ENCODE peak calls at places on chromosomes 12 and 14, in seven cellular contexts. One of them, this sample, is unnamed.

GRCh38 chr14:20857630-20858261 is 33.4 kb upstream of the RNASE3 start:
- DNase-seq in SK-N-SH: peak; percentile 52
- DNase-seq in HepG2: peak; percentile 50
- DNase-seq in GM12878: no peak
- DNase-seq in GM12891: peak; percentile 30
- DNase-seq in K562: peak; percentile 66
- DNase-seq in H1: no peak
- DNase-seq in this sample: peak; percentile 24

GRCh38 chr14:67932708-67933107 is 113.1 kb downstream of the RAD51B start:
- DNase-seq in SK-N-SH: no peak
- DNase-seq in HepG2: no peak
- DNase-seq in GM12878: no peak
- DNase-seq in GM12891: no peak
- DNase-seq in K562: no peak
- DNase-seq in H1: no peak
- DNase-seq in this sample: no peak

GRCh38 chr12:104154286-104154685 is 16.3 kb upstream of the NFYB start:
- DNase-seq in SK-N-SH: no peak
- DNase-seq in HepG2: no peak
- DNase-seq in GM12878: no peak
- DNase-seq in GM12891: no peak
- DNase-seq in K562: no peak
- DNase-seq in H1: no peak
- DNase-seq in this sample: no peak

GRCh38 chr12:117073611-117074010 is 25.6 kb downstream of the TESC start:
- DNase-seq in SK-N-SH: no peak
- DNase-seq in HepG2: no peak
- DNase-seq in GM12878: no peak
- DNase-seq in GM12891: no peak
- DNase-seq in K562: no peak
- DNase-seq in H1: no peak
- DNase-seq in this sample: no peak

GRCh38 chr12:10873374-10873773 is 10.7 kb downstream of the PRH1 start:
- DNase-seq in SK-N-SH: no peak
- DNase-seq in HepG2: no peak
- DNase-seq in GM12878: no peak
- DNase-seq in GM12891: no peak
- DNase-seq in K562: no peak
- DNase-seq in H1: no peak
- DNase-seq in this sample: no peak

GRCh38 chr12:70598467-70599194 is 38.6 kb downstream of the PTPRB start:
- DNase-seq in SK-N-SH: peak; percentile 21
- DNase-seq in HepG2: no peak
- DNase-seq in GM12878: no peak
- DNase-seq in GM12891: no peak
- DNase-seq in K562: no peak
- DNase-seq in H1: no peak
- DNase-seq in this sample: no peak

GRCh38 chr12:82326905-82327503 is 31.2 kb downstream of the CCDC59 start:
- DNase-seq in SK-N-SH: peak; percentile 5
- DNase-seq in HepG2: peak; percentile 13
- DNase-seq in GM12878: no peak
- DNase-seq in GM12891: no peak
- DNase-seq in K562: peak; percentile 15
- DNase-seq in H1: no peak
- DNase-seq in this sample: no peak

GRCh38 chr12:132503611-132504204 is 13.8 kb downstream of the FBRSL1 start:
- DNase-seq in SK-N-SH: no peak
- DNase-seq in HepG2: no peak
- DNase-seq in GM12878: no peak
- DNase-seq in GM12891: no peak
- DNase-seq in K562: no peak
- DNase-seq in H1: no peak
- DNase-seq in this sample: no peak

GRCh38 chr12:83939718-83940117 is 972.9 kb downstream of the SLC6A15 start:
- DNase-seq in SK-N-SH: no peak
- DNase-seq in HepG2: no peak
- DNase-seq in GM12878: no peak
- DNase-seq in GM12891: no peak
- DNase-seq in K562: no peak
- DNase-seq in H1: no peak
- DNase-seq in this sample: no peak

DNA sequence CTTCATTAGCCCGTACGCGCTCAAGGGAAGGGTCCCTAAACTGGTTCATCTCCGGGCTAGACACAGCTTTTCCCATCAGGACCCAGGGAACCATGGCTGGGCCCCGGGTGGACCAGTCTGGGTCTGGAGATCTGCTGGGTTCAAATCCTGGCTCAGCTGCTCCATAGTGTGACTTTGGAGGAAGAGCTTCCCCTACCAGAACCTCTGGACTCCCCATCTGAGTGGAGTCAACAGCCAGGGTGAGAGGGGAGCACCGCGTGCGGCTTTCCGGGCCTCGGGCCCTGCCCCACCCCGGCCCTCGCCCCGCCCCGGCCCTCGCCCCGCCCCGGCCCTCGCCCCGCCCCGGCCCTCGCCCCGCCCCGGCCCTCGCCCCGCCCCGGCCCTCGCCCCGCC is 41.2 kb downstream of the BEGAIN start:
- DNase-seq in SK-N-SH: no peak
- DNase-seq in HepG2: no peak
- DNase-seq in GM12878: no peak
- DNase-seq in GM12891: no peak
- DNase-seq in K562: peak; percentile 89
- DNase-seq in H1: no peak
- DNase-seq in this sample: peak; percentile 61
- TF ChIP-seq POLR2AphosphoS5 in SK-N-SH: no peak
- TF ChIP-seq POLR2AphosphoS5 in HepG2: no peak
- TF ChIP-seq POLR2AphosphoS5 in GM12878: no peak
- TF ChIP-seq POLR2AphosphoS5 in GM12891: no peak
- TF ChIP-seq POLR2AphosphoS5 in K562: no peak
- TF ChIP-seq POLR2AphosphoS5 in H1: no peak
- TF ChIP-seq POLR2AphosphoS5 in this sample: no peak

GRCh38 chr12:76670776-76671175 is 93.1 kb upstream of the ZDHHC17 start:
- DNase-seq in SK-N-SH: no peak
- DNase-seq in HepG2: no peak
- DNase-seq in GM12878: no peak
- DNase-seq in GM12891: no peak
- DNase-seq in K562: no peak
- DNase-seq in H1: no peak
- DNase-seq in this sample: no peak

GRCh38 chr12:76669981-76670380 is 93.9 kb upstream of the ZDHHC17 start:
- DNase-seq in SK-N-SH: no peak
- DNase-seq in HepG2: no peak
- DNase-seq in GM12878: no peak
- DNase-seq in GM12891: no peak
- DNase-seq in K562: no peak
- DNase-seq in H1: no peak
- DNase-seq in this sample: no peak

GRCh38 chr12:76664731-76665130 is 99.2 kb upstream of the ZDHHC17 start:
- DNase-seq in SK-N-SH: no peak
- DNase-seq in HepG2: no peak
- DNase-seq in GM12878: no peak
- DNase-seq in GM12891: no peak
- DNase-seq in K562: no peak
- DNase-seq in H1: no peak
- DNase-seq in this sample: no peak

DNA sequence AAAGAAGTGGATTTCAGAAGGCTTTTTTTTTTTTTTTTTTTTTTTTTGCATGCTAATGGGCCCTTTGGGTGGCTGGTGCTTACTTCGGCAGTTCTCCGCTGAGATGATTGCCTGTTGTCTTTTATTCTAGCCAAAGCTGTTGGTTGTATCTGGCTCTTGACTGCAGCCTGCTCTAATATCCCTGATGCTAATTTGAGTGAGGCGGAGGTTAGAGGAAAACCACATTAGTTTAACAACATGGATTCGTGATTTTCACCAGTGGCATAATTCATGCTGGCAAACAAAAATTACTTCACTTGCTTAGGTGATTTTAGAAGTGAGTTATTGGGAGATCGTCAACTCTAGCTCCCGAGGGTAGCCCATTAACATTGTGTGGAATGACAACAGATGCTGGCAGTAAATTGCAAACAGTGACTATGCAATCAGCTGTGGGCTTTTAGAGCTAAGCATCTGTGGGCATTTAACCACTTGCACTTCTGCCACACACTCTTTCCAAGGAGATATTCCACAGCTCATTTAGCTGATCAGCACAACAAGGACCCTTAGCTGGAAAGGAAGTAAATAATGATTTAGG is 97.6 kb upstream of the ZDHHC17 start:
- DNase-seq in SK-N-SH: no peak
- DNase-seq in HepG2: no peak
- DNase-seq in GM12878: no peak
- DNase-seq in GM12891: no peak
- DNase-seq in K562: no peak
- DNase-seq in H1: no peak
- DNase-seq in this sample: no peak
- TF ChIP-seq TAF1 in SK-N-SH: no peak
- TF ChIP-seq TAF1 in HepG2: no peak
- TF ChIP-seq TAF1 in GM12878: no peak
- TF ChIP-seq TAF1 in GM12891: no peak
- TF ChIP-seq TAF1 in K562: no peak
- TF ChIP-seq TAF1 in H1: no peak
- TF ChIP-seq TAF1 in this sample: no peak

DNA sequence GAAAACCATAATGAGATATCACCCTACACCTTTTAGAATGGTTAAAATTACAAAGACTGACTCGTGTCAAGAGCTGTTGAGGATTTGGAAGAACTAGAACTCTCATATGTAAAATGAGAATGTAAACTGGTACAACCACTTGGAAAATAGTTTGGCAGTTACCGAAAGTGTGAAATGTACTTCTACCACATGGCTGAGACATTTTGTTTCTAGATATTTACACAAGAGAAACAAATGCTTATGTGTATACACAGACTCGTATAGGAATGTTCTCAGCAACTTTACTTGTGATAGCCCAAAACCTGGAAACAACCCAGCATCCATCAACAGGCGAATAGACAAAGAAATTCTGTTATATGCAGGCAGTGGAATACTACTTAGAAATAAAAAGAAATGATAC is 103.0 kb downstream of the BRMS1L start:
- DNase-seq in SK-N-SH: no peak
- DNase-seq in HepG2: no peak
- DNase-seq in GM12878: no peak
- DNase-seq in GM12891: no peak
- DNase-seq in K562: no peak
- DNase-seq in H1: no peak
- DNase-seq in this sample: no peak
- TF ChIP-seq POLR2AphosphoS5 in SK-N-SH: no peak
- TF ChIP-seq POLR2AphosphoS5 in HepG2: no peak
- TF ChIP-seq POLR2AphosphoS5 in GM12878: no peak
- TF ChIP-seq POLR2AphosphoS5 in GM12891: no peak
- TF ChIP-seq POLR2AphosphoS5 in K562: no peak
- TF ChIP-seq POLR2AphosphoS5 in H1: no peak
- TF ChIP-seq POLR2AphosphoS5 in this sample: no peak

DNA sequence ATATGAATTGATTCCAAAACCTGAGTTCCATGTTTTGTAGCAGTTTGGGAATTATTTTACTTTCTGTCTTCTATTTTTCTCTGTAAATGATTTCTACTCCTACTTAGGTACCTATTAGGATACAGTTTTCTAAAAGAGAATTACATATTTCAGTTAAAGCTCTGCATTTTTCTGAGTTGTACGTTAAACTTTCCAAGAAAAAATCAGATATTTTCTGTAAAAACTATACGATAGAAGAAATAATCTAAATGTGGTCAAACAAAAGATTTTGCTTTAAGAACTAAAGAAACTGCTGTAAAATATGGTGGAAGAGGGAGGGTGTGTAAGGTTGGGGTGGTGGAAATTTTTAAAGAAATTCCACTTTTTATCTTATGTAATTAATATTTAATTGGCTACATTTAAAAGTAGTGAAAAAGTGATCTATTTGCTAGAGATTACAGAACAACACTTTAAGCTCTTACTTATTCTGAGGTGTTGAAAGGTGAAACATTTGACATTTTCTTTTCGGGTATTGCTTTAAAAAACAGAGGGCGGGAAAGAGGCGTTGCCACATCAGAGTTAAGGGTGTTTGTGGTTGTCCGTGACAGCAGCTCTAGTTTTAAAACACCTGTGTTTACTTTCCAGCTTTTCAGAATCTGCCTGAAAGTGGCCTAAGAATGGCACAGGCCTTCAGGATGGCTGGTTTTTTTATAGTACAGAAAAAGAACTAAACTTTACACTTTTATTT is 187.3 kb downstream of the MIPOL1 start:
- DNase-seq in SK-N-SH: no peak
- DNase-seq in HepG2: peak; percentile 82
- DNase-seq in GM12878: no peak
- DNase-seq in GM12891: no peak
- DNase-seq in K562: no peak
- DNase-seq in H1: no peak
- DNase-seq in this sample: no peak
- TF ChIP-seq TAF1 in SK-N-SH: no peak
- TF ChIP-seq TAF1 in HepG2: no peak
- TF ChIP-seq TAF1 in GM12878: no peak
- TF ChIP-seq TAF1 in GM12891: no peak
- TF ChIP-seq TAF1 in K562: no peak
- TF ChIP-seq TAF1 in H1: no peak
- TF ChIP-seq TAF1 in this sample: no peak

DNA sequence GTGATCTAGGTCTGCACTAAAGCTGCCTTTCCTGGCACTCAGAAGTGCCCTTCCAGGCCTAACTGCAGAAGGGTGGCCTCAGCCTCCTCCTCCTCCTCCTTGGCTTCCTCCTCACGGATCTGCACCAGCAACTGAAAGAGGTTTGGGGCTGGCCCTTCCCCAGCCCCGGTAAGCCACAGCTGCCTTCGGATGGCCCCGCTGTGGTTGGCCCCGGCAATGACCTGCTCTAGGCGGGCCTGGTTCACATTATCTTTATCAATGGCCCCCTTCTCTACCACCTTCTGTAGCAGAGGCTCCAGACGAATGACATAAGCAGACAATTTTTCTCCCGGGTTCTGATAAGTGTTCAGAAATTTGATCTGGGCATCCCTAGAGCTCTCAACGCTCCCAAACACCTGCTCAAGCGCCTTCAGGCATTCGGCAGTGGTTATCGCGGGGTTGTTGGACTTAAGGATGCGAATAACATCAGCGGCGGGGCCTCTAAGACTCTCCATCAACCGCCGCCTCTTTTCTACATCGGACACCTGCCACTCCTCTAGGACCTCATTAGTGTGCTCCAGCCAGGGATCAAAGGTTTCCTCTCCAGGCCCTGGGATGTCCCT is 1.5 kb downstream of the PNMA1 start:
- DNase-seq in SK-N-SH: peak; percentile 65
- DNase-seq in HepG2: no peak
- DNase-seq in GM12878: no peak
- DNase-seq in GM12891: no peak
- DNase-seq in K562: peak; percentile 25
- DNase-seq in H1: no peak
- DNase-seq in this sample: no peak
- TF ChIP-seq POLR2AphosphoS5 in SK-N-SH: no peak
- TF ChIP-seq POLR2AphosphoS5 in HepG2: no peak
- TF ChIP-seq POLR2AphosphoS5 in GM12878: no peak
- TF ChIP-seq POLR2AphosphoS5 in GM12891: peak; percentile 36
- TF ChIP-seq POLR2AphosphoS5 in K562: no peak
- TF ChIP-seq POLR2AphosphoS5 in H1: peak; percentile 41
- TF ChIP-seq POLR2AphosphoS5 in this sample: no peak

GRCh38 chr12:50589650-50590435 is 85.1 kb downstream of the DIP2B start:
- DNase-seq in SK-N-SH: no peak
- DNase-seq in HepG2: no peak
- DNase-seq in GM12878: no peak
- DNase-seq in GM12891: no peak
- DNase-seq in K562: no peak
- DNase-seq in H1: no peak
- DNase-seq in this sample: no peak
- TF ChIP-seq TAF1 in SK-N-SH: peak; percentile 47
- TF ChIP-seq TAF1 in HepG2: no peak
- TF ChIP-seq TAF1 in GM12878: no peak
- TF ChIP-seq TAF1 in GM12891: no peak
- TF ChIP-seq TAF1 in K562: peak; percentile 25
- TF ChIP-seq TAF1 in H1: no peak
- TF ChIP-seq TAF1 in this sample: no peak